ENCODE peak calls at places on chromosomes 1 and 21, in nine cellular contexts. One of them, this sample, is unnamed.

GRCh38 chr1:155207578-155208405 is at the start of gene THBS3:
- DNase-seq in neural crest cell: peak
- DNase-seq in A549: no peak
- DNase-seq in C1 segment of cervical spinal cord: peak
- DNase-seq in activated naive CD4-positive, alpha-beta T cell: no peak
- DNase-seq in stimulated activated naive CD8-positive, alpha-beta T cell treated with anti-CD3 and anti-CD28 coated beads, Interleukin-15, Interleukin-2, amounts not matched to agents 100 U/mL and 50 U/mL, for 24 hours: no peak
- DNase-seq in GM04504: no peak
- DNase-seq in astrocyte of the spinal cord: peak
- DNase-seq in heart left ventricle: peak
- DNase-seq in this sample: no peak

GRCh38 chr1:228464487-228464983 is 22.6 kb upstream of the RNF187 start:
- DNase-seq in neural crest cell: peak
- DNase-seq in A549: peak
- DNase-seq in C1 segment of cervical spinal cord: peak
- DNase-seq in activated naive CD4-positive, alpha-beta T cell: peak
- DNase-seq in stimulated activated naive CD8-positive, alpha-beta T cell treated with anti-CD3 and anti-CD28 coated beads, Interleukin-15, Interleukin-2, amounts not matched to agents 100 U/mL and 50 U/mL, for 24 hours: peak
- DNase-seq in GM04504: peak
- DNase-seq in astrocyte of the spinal cord: peak
- DNase-seq in heart left ventricle: peak
- DNase-seq in this sample: peak

GRCh38 chr1:174556392-174556791 is 108.6 kb downstream of the GPR52 start:
- DNase-seq in neural crest cell: no peak
- DNase-seq in A549: no peak
- DNase-seq in C1 segment of cervical spinal cord: no peak
- DNase-seq in activated naive CD4-positive, alpha-beta T cell: no peak
- DNase-seq in stimulated activated naive CD8-positive, alpha-beta T cell treated with anti-CD3 and anti-CD28 coated beads, Interleukin-15, Interleukin-2, amounts not matched to agents 100 U/mL and 50 U/mL, for 24 hours: no peak
- DNase-seq in GM04504: no peak
- DNase-seq in astrocyte of the spinal cord: peak
- DNase-seq in heart left ventricle: no peak
- DNase-seq in this sample: no peak

GRCh38 chr1:241782396-241782795 is 65.6 kb upstream of the EXO1 start:
- DNase-seq in neural crest cell: no peak
- DNase-seq in A549: no peak
- DNase-seq in C1 segment of cervical spinal cord: no peak
- DNase-seq in activated naive CD4-positive, alpha-beta T cell: no peak
- DNase-seq in stimulated activated naive CD8-positive, alpha-beta T cell treated with anti-CD3 and anti-CD28 coated beads, Interleukin-15, Interleukin-2, amounts not matched to agents 100 U/mL and 50 U/mL, for 24 hours: no peak
- DNase-seq in GM04504: no peak
- DNase-seq in astrocyte of the spinal cord: no peak
- DNase-seq in heart left ventricle: no peak
- DNase-seq in this sample: no peak

GRCh38 chr21:45305831-45306230 is 18.1 kb upstream of the POFUT2 start:
- DNase-seq in neural crest cell: no peak
- DNase-seq in A549: no peak
- DNase-seq in C1 segment of cervical spinal cord: no peak
- DNase-seq in activated naive CD4-positive, alpha-beta T cell: no peak
- DNase-seq in stimulated activated naive CD8-positive, alpha-beta T cell treated with anti-CD3 and anti-CD28 coated beads, Interleukin-15, Interleukin-2, amounts not matched to agents 100 U/mL and 50 U/mL, for 24 hours: no peak
- DNase-seq in GM04504: no peak
- DNase-seq in astrocyte of the spinal cord: no peak
- DNase-seq in heart left ventricle: no peak
- DNase-seq in this sample: no peak

GRCh38 chr1:26066857-26067256 is 573 bp downstream of the TRIM63 start:
- DNase-seq in neural crest cell: no peak
- DNase-seq in A549: no peak
- DNase-seq in C1 segment of cervical spinal cord: no peak
- DNase-seq in activated naive CD4-positive, alpha-beta T cell: no peak
- DNase-seq in stimulated activated naive CD8-positive, alpha-beta T cell treated with anti-CD3 and anti-CD28 coated beads, Interleukin-15, Interleukin-2, amounts not matched to agents 100 U/mL and 50 U/mL, for 24 hours: no peak
- DNase-seq in GM04504: no peak
- DNase-seq in astrocyte of the spinal cord: no peak
- DNase-seq in heart left ventricle: peak
- DNase-seq in this sample: no peak

GRCh38 chr1:111030590-111030989 is 66.9 kb upstream of the LRIF1 start:
- DNase-seq in neural crest cell: peak
- DNase-seq in A549: peak
- DNase-seq in C1 segment of cervical spinal cord: no peak
- DNase-seq in activated naive CD4-positive, alpha-beta T cell: peak
- DNase-seq in stimulated activated naive CD8-positive, alpha-beta T cell treated with anti-CD3 and anti-CD28 coated beads, Interleukin-15, Interleukin-2, amounts not matched to agents 100 U/mL and 50 U/mL, for 24 hours: peak
- DNase-seq in GM04504: peak
- DNase-seq in astrocyte of the spinal cord: peak
- DNase-seq in heart left ventricle: no peak
- DNase-seq in this sample: peak

GRCh38 chr1:151949371-151950193 is 40.3 kb upstream of the THEM4 start:
- DNase-seq in neural crest cell: no peak
- DNase-seq in A549: no peak
- DNase-seq in C1 segment of cervical spinal cord: no peak
- DNase-seq in activated naive CD4-positive, alpha-beta T cell: no peak
- DNase-seq in stimulated activated naive CD8-positive, alpha-beta T cell treated with anti-CD3 and anti-CD28 coated beads, Interleukin-15, Interleukin-2, amounts not matched to agents 100 U/mL and 50 U/mL, for 24 hours: no peak
- DNase-seq in GM04504: no peak
- DNase-seq in astrocyte of the spinal cord: no peak
- DNase-seq in heart left ventricle: no peak
- DNase-seq in this sample: no peak

GRCh38 chr1:43781574-43781973 is 74.2 kb downstream of the ST3GAL3 start:
- DNase-seq in neural crest cell: no peak
- DNase-seq in A549: no peak
- DNase-seq in C1 segment of cervical spinal cord: no peak
- DNase-seq in activated naive CD4-positive, alpha-beta T cell: no peak
- DNase-seq in stimulated activated naive CD8-positive, alpha-beta T cell treated with anti-CD3 and anti-CD28 coated beads, Interleukin-15, Interleukin-2, amounts not matched to agents 100 U/mL and 50 U/mL, for 24 hours: no peak
- DNase-seq in GM04504: no peak
- DNase-seq in astrocyte of the spinal cord: no peak
- DNase-seq in heart left ventricle: no peak
- DNase-seq in this sample: no peak

GRCh38 chr1:25738507-25738906 is 61.5 kb upstream of the SELENON start:
- DNase-seq in neural crest cell: no peak
- DNase-seq in A549: no peak
- DNase-seq in C1 segment of cervical spinal cord: no peak
- DNase-seq in activated naive CD4-positive, alpha-beta T cell: no peak
- DNase-seq in stimulated activated naive CD8-positive, alpha-beta T cell treated with anti-CD3 and anti-CD28 coated beads, Interleukin-15, Interleukin-2, amounts not matched to agents 100 U/mL and 50 U/mL, for 24 hours: no peak
- DNase-seq in GM04504: no peak
- DNase-seq in astrocyte of the spinal cord: no peak
- DNase-seq in heart left ventricle: no peak
- DNase-seq in this sample: no peak

GRCh38 chr1:51168266-51168845 is 66.3 kb downstream of the C1orf185 start:
- DNase-seq in neural crest cell: no peak
- DNase-seq in A549: no peak
- DNase-seq in C1 segment of cervical spinal cord: no peak
- DNase-seq in activated naive CD4-positive, alpha-beta T cell: no peak
- DNase-seq in stimulated activated naive CD8-positive, alpha-beta T cell treated with anti-CD3 and anti-CD28 coated beads, Interleukin-15, Interleukin-2, amounts not matched to agents 100 U/mL and 50 U/mL, for 24 hours: no peak
- DNase-seq in GM04504: no peak
- DNase-seq in astrocyte of the spinal cord: peak
- DNase-seq in heart left ventricle: no peak
- DNase-seq in this sample: no peak

GRCh38 chr1:165383067-165383466 is 26.6 kb upstream of the LMX1A start:
- DNase-seq in neural crest cell: no peak
- DNase-seq in A549: no peak
- DNase-seq in C1 segment of cervical spinal cord: peak
- DNase-seq in activated naive CD4-positive, alpha-beta T cell: no peak
- DNase-seq in stimulated activated naive CD8-positive, alpha-beta T cell treated with anti-CD3 and anti-CD28 coated beads, Interleukin-15, Interleukin-2, amounts not matched to agents 100 U/mL and 50 U/mL, for 24 hours: no peak
- DNase-seq in GM04504: peak
- DNase-seq in astrocyte of the spinal cord: peak
- DNase-seq in heart left ventricle: peak
- DNase-seq in this sample: no peak

GRCh38 chr1:112358798-112359408 is 37.1 kb upstream of the CTTNBP2NL start:
- DNase-seq in neural crest cell: peak
- DNase-seq in A549: peak
- DNase-seq in C1 segment of cervical spinal cord: peak
- DNase-seq in activated naive CD4-positive, alpha-beta T cell: no peak
- DNase-seq in stimulated activated naive CD8-positive, alpha-beta T cell treated with anti-CD3 and anti-CD28 coated beads, Interleukin-15, Interleukin-2, amounts not matched to agents 100 U/mL and 50 U/mL, for 24 hours: peak
- DNase-seq in GM04504: no peak
- DNase-seq in astrocyte of the spinal cord: peak
- DNase-seq in heart left ventricle: peak
- DNase-seq in this sample: no peak

GRCh38 chr1:211928993-211929637 is 98.6 kb upstream of the LPGAT1 start:
- DNase-seq in neural crest cell: no peak
- DNase-seq in A549: peak
- DNase-seq in C1 segment of cervical spinal cord: no peak
- DNase-seq in activated naive CD4-positive, alpha-beta T cell: no peak
- DNase-seq in stimulated activated naive CD8-positive, alpha-beta T cell treated with anti-CD3 and anti-CD28 coated beads, Interleukin-15, Interleukin-2, amounts not matched to agents 100 U/mL and 50 U/mL, for 24 hours: no peak
- DNase-seq in GM04504: no peak
- DNase-seq in astrocyte of the spinal cord: no peak
- DNase-seq in heart left ventricle: no peak
- DNase-seq in this sample: no peak

GRCh38 chr21:41610042-41610839 is 102.3 kb upstream of the TMPRSS2 start:
- DNase-seq in neural crest cell: peak
- DNase-seq in A549: peak
- DNase-seq in C1 segment of cervical spinal cord: no peak
- DNase-seq in activated naive CD4-positive, alpha-beta T cell: no peak
- DNase-seq in stimulated activated naive CD8-positive, alpha-beta T cell treated with anti-CD3 and anti-CD28 coated beads, Interleukin-15, Interleukin-2, amounts not matched to agents 100 U/mL and 50 U/mL, for 24 hours: peak
- DNase-seq in GM04504: no peak
- DNase-seq in astrocyte of the spinal cord: peak
- DNase-seq in heart left ventricle: no peak
- DNase-seq in this sample: no peak

GRCh38 chr1:18557621-18558465 is 72.8 kb upstream of the PAX7 start:
- DNase-seq in neural crest cell: peak
- DNase-seq in A549: no peak
- DNase-seq in C1 segment of cervical spinal cord: no peak
- DNase-seq in activated naive CD4-positive, alpha-beta T cell: no peak
- DNase-seq in stimulated activated naive CD8-positive, alpha-beta T cell treated with anti-CD3 and anti-CD28 coated beads, Interleukin-15, Interleukin-2, amounts not matched to agents 100 U/mL and 50 U/mL, for 24 hours: peak
- DNase-seq in GM04504: no peak
- DNase-seq in astrocyte of the spinal cord: no peak
- DNase-seq in heart left ventricle: no peak
- DNase-seq in this sample: no peak

GRCh38 chr21:35150562-35151226 is 101.6 kb upstream of the RUNX1 start:
- DNase-seq in neural crest cell: no peak
- DNase-seq in A549: no peak
- DNase-seq in C1 segment of cervical spinal cord: no peak
- DNase-seq in activated naive CD4-positive, alpha-beta T cell: no peak
- DNase-seq in stimulated activated naive CD8-positive, alpha-beta T cell treated with anti-CD3 and anti-CD28 coated beads, Interleukin-15, Interleukin-2, amounts not matched to agents 100 U/mL and 50 U/mL, for 24 hours: no peak
- DNase-seq in GM04504: no peak
- DNase-seq in astrocyte of the spinal cord: peak
- DNase-seq in heart left ventricle: no peak
- DNase-seq in this sample: no peak

GRCh38 chr1:53654216-53655210 is 84.5 kb downstream of the GLIS1 start:
- DNase-seq in neural crest cell: no peak
- DNase-seq in A549: no peak
- DNase-seq in C1 segment of cervical spinal cord: no peak
- DNase-seq in activated naive CD4-positive, alpha-beta T cell: no peak
- DNase-seq in stimulated activated naive CD8-positive, alpha-beta T cell treated with anti-CD3 and anti-CD28 coated beads, Interleukin-15, Interleukin-2, amounts not matched to agents 100 U/mL and 50 U/mL, for 24 hours: no peak
- DNase-seq in GM04504: peak
- DNase-seq in astrocyte of the spinal cord: peak
- DNase-seq in heart left ventricle: no peak
- DNase-seq in this sample: no peak

GRCh38 chr1:64515427-64515826 is 45.5 kb downstream of the CACHD1 start:
- DNase-seq in neural crest cell: no peak
- DNase-seq in A549: no peak
- DNase-seq in C1 segment of cervical spinal cord: no peak
- DNase-seq in activated naive CD4-positive, alpha-beta T cell: no peak
- DNase-seq in stimulated activated naive CD8-positive, alpha-beta T cell treated with anti-CD3 and anti-CD28 coated beads, Interleukin-15, Interleukin-2, amounts not matched to agents 100 U/mL and 50 U/mL, for 24 hours: no peak
- DNase-seq in GM04504: peak
- DNase-seq in astrocyte of the spinal cord: peak
- DNase-seq in heart left ventricle: peak
- DNase-seq in this sample: no peak

GRCh38 chr1:172356620-172357019 is 63.9 kb upstream of the C1orf105 start:
- DNase-seq in neural crest cell: no peak
- DNase-seq in A549: peak
- DNase-seq in C1 segment of cervical spinal cord: no peak
- DNase-seq in activated naive CD4-positive, alpha-beta T cell: no peak
- DNase-seq in stimulated activated naive CD8-positive, alpha-beta T cell treated with anti-CD3 and anti-CD28 coated beads, Interleukin-15, Interleukin-2, amounts not matched to agents 100 U/mL and 50 U/mL, for 24 hours: no peak
- DNase-seq in GM04504: peak
- DNase-seq in astrocyte of the spinal cord: peak
- DNase-seq in heart left ventricle: no peak
- DNase-seq in this sample: no peak

GRCh38 chr1:219416598-219417238 is 196.2 kb downstream of the ZC3H11B start:
- DNase-seq in neural crest cell: peak
- DNase-seq in A549: peak
- DNase-seq in C1 segment of cervical spinal cord: no peak
- DNase-seq in activated naive CD4-positive, alpha-beta T cell: peak
- DNase-seq in stimulated activated naive CD8-positive, alpha-beta T cell treated with anti-CD3 and anti-CD28 coated beads, Interleukin-15, Interleukin-2, amounts not matched to agents 100 U/mL and 50 U/mL, for 24 hours: peak
- DNase-seq in GM04504: no peak
- DNase-seq in astrocyte of the spinal cord: peak
- DNase-seq in heart left ventricle: no peak
- DNase-seq in this sample: peak

GRCh38 chr1:53636621-53637171 is 102.3 kb downstream of the GLIS1 start:
- DNase-seq in neural crest cell: no peak
- DNase-seq in A549: no peak
- DNase-seq in C1 segment of cervical spinal cord: no peak
- DNase-seq in activated naive CD4-positive, alpha-beta T cell: no peak
- DNase-seq in stimulated activated naive CD8-positive, alpha-beta T cell treated with anti-CD3 and anti-CD28 coated beads, Interleukin-15, Interleukin-2, amounts not matched to agents 100 U/mL and 50 U/mL, for 24 hours: no peak
- DNase-seq in GM04504: no peak
- DNase-seq in astrocyte of the spinal cord: no peak
- DNase-seq in heart left ventricle: no peak
- DNase-seq in this sample: no peak

GRCh38 chr1:227913969-227914791 is 33.6 kb downstream of the WNT9A start:
- DNase-seq in neural crest cell: no peak
- DNase-seq in A549: no peak
- DNase-seq in C1 segment of cervical spinal cord: no peak
- DNase-seq in activated naive CD4-positive, alpha-beta T cell: no peak
- DNase-seq in stimulated activated naive CD8-positive, alpha-beta T cell treated with anti-CD3 and anti-CD28 coated beads, Interleukin-15, Interleukin-2, amounts not matched to agents 100 U/mL and 50 U/mL, for 24 hours: no peak
- DNase-seq in GM04504: no peak
- DNase-seq in astrocyte of the spinal cord: peak
- DNase-seq in heart left ventricle: no peak
- DNase-seq in this sample: no peak

This sample was measured in central memory CD8-positive, alpha-beta T cell.